ENCODE peak calls at places on chromosomes 5 and 9, in six cellular contexts. D is hippocampal formation; K is naive B cell; W is Peyer's patch; F is activated CD4-positive, CD25-positive, alpha-beta regulatory T cell; E is fibroblast of the aortic adventitia. X is an unnamed sample.

GRCh38 chr5:151812757-151813309 is 41.1 kb downstream of the G3BP1 start:
- DNase-seq in D (no peak), E (peak), F (no peak), K (no peak), W (no peak), X (no peak)

GRCh38 chr9:35909274-35909673 is at the start of gene SPAAR:
- DNase-seq in W (no peak), E (no peak), K (no peak), D (no peak), F (no peak), X (no peak)

GRCh38 chr5:175741556-175741955 is 83.7 kb downstream of the HRH2 start:
- DNase-seq in F (no peak), D (no peak), K (no peak), E (no peak), W (no peak), X (no peak)

GRCh38 chr9:78821126-78821822 is 524.3 kb downstream of the PSAT1 start:
- DNase-seq in E (peak), F (no peak), D (no peak), W (no peak), K (peak), X (peak)

GRCh38 chr5:132500931-132501628 is 10.5 kb upstream of the IRF1 start:
- DNase-seq in F (peak), D (peak), W (peak), E (peak), K (peak), X (peak)

GRCh38 chr5:96067902-96068614 is 106.4 kb upstream of the ELL2 start:
- DNase-seq in K (no peak), F (no peak), W (peak), D (no peak), E (peak), X (no peak)

GRCh38 chr5:16160706-16161105 is 18.9 kb downstream of the MARCHF11 start:
- DNase-seq in K (no peak), D (no peak), F (no peak), E (peak), W (no peak), X (no peak)

GRCh38 chr9:127869310-127870152 is 7.9 kb downstream of the AK1 start:
- DNase-seq in E (peak), K (peak), W (peak), F (peak), D (peak), X (peak)

GRCh38 chr9:70421272-70422180 is 7.1 kb upstream of the KLF9 start:
- DNase-seq in F (no peak), K (no peak), D (peak), W (no peak), E (peak), X (no peak)

GRCh38 chr5:171806976-171807823 is 21.6 kb downstream of the SMIM23 start:
- DNase-seq in F (no peak), W (no peak), K (no peak), D (no peak), E (peak), X (no peak)

GRCh38 chr5:31113101-31113500 is 80.4 kb upstream of the CDH6 start:
- DNase-seq in W (no peak), D (no peak), F (no peak), E (peak), K (no peak), X (no peak)

GRCh38 chr5:4862500-4862899 is 277.6 kb upstream of the ADAMTS16 start:
- DNase-seq in F (no peak), W (no peak), K (no peak), E (peak), D (no peak), X (no peak)

GRCh38 chr9:77063645-77064285 is 44.3 kb downstream of the FOXB2 start:
- DNase-seq in E (peak), F (no peak), K (no peak), W (no peak), D (no peak), X (no peak)

GRCh38 chr9:89701221-89701798 is 96.5 kb downstream of the GADD45G start:
- DNase-seq in F (peak), W (no peak), D (no peak), E (no peak), K (peak), X (peak)

GRCh38 chr5:5751987-5752386 is 329.5 kb downstream of the ICE1 start:
- DNase-seq in E (no peak), D (no peak), F (no peak), K (no peak), W (no peak), X (no peak)

GRCh38 chr9:118829334-118829733 is 539.9 kb downstream of the BRINP1 start:
- DNase-seq in E (no peak), W (no peak), D (no peak), F (no peak), K (no peak), X (no peak)

GRCh38 chr9:137054932-137055384 is 1.1 kb upstream of the ENTPD2 start:
- DNase-seq in W (peak), K (no peak), E (no peak), F (no peak), D (peak), X (no peak)

GRCh38 chr5:15026944-15027343 is 155.4 kb upstream of the ANKH start:
- DNase-seq in D (no peak), W (no peak), E (no peak), F (no peak), K (no peak), X (no peak)

GRCh38 chr9:111039203-111039907 is 1.1 kb upstream of the LPAR1 start:
- DNase-seq in D (no peak), W (peak), E (no peak), K (no peak), F (no peak), X (no peak)

GRCh38 chr5:115869256-115869655 is 27.5 kb downstream of the AP3S1 start:
- DNase-seq in F (no peak), W (no peak), E (no peak), K (no peak), D (no peak), X (no peak)

GRCh38 chr5:174292348-174292747 is 246.8 kb downstream of the NSG2 start:
- DNase-seq in E (no peak), K (no peak), F (no peak), D (no peak), W (no peak), X (no peak)

GRCh38 chr5:131988601-131989000 is 22.9 kb downstream of the ACSL6 start:
- DNase-seq in W (peak), K (no peak), E (no peak), F (no peak), D (no peak), X (no peak)

GRCh38 chr5:106121972-106122605 is 1548.6 kb downstream of the EFNA5 start:
- DNase-seq in E (peak), F (no peak), K (no peak), D (no peak), W (no peak), X (no peak)

GRCh38 chr9:89497978-89498844 is at the start of gene SEMA4D:
- DNase-seq in E (peak), W (peak), K (no peak), F (no peak), D (peak), X (no peak)

GRCh38 chr9:6187272-6187671 is 28.3 kb upstream of the IL33 start:
- DNase-seq in W (no peak), F (no peak), D (no peak), K (no peak), E (no peak), X (no peak)

GRCh38 chr5:121731377-121731776 is 120.3 kb upstream of the FTMT start:
- DNase-seq in K (no peak), F (no peak), D (no peak), E (no peak), W (no peak), X (no peak)

GRCh38 chr5:57724836-57725235 is 242.2 kb upstream of the ACTBL2 start:
- DNase-seq in F (no peak), E (peak), W (no peak), D (no peak), K (no peak), X (no peak)

GRCh38 chr5:107118184-107118902 is 552.4 kb downstream of the EFNA5 start:
- DNase-seq in D (no peak), E (no peak), F (no peak), W (no peak), K (no peak), X (no peak)

GRCh38 chr5:760363-761205 is 23.9 kb downstream of the ZDHHC11B start:
- DNase-seq in K (no peak), F (no peak), D (no peak), W (peak), E (no peak), X (no peak)

GRCh38 chr5:1300581-1301083 is 5.8 kb upstream of the TERT start:
- DNase-seq in K (no peak), D (no peak), E (no peak), W (peak), F (no peak), X (no peak)

X was measured in memory B cell.